ENCODE peak calls at places on chromosomes 16 and 17, in eight cellular contexts. H is fibroblast of the conjunctiva; I is pancreas; S is A549; F is EL; Y is amygdala; K is heart right ventricle; E is activated T-helper 9 cell treated with anti-CD3 and anti-CD28 coated beads, Interleukin-2, amount 50 U/mL, for 16 hours. D is an unnamed sample.

GRCh38 chr17:40582328-40582901 is 17.1 kb upstream of the CCR7 start:
- DNase-seq in Y (no peak), K (peak), S (no peak), E (no peak), H (no peak), I (peak), F (no peak), D (no peak)

GRCh38 chr16:89378947-89379771 is 111.2 kb downstream of the ANKRD11 start:
- DNase-seq in S (no peak), K (no peak), H (no peak), Y (no peak), F (no peak), E (no peak), I (no peak), D (peak)

GRCh38 chr16:60180609-60181008 is 1446.5 kb upstream of the GOT2 start:
- DNase-seq in S (no peak), Y (no peak), I (no peak), F (no peak), H (no peak), K (no peak), E (no peak), D (no peak)

GRCh38 chr17:81926451-81927144 is 937 bp downstream of the MAFG start:
- DNase-seq in H (peak), K (peak), I (peak), Y (peak), F (peak), S (peak), E (peak), D (peak)

GRCh38 chr16:31420037-31420436 is 8.1 kb downstream of the COX6A2 start:
- DNase-seq in S (no peak), I (no peak), Y (no peak), E (no peak), K (no peak), H (no peak), F (no peak), D (no peak)

GRCh38 chr16:11913425-11914079 is 2.2 kb downstream of the GSPT1 start:
- DNase-seq in F (peak), K (no peak), S (no peak), H (no peak), I (no peak), Y (no peak), E (no peak), D (peak)

GRCh38 chr17:2736956-2737355 is 12.5 kb downstream of the CCDC92B start:
- DNase-seq in H (no peak), Y (no peak), S (no peak), I (no peak), E (no peak), F (no peak), K (no peak), D (no peak)

GRCh38 chr17:57906910-57907309 is 48.3 kb downstream of the CUEDC1 start:
- DNase-seq in H (no peak), I (no peak), F (no peak), Y (peak), K (no peak), E (no peak), S (no peak), D (peak)